ENCODE peak calls at places on chromosomes 3 and 15, in seven cellular contexts. Z is psoas muscle; J is IMR-90; K is sigmoid colon; R is CD4-positive, alpha-beta T cell; H is ovary; C is brain microvascular endothelial cell. A is an unnamed sample.

GRCh38 chr3:12574656-12575055 is 17.8 kb downstream of the MKRN2 start:
- DNase-seq in Z (no peak), J (no peak), K (no peak), R (no peak), H (no peak), C (no peak), A (no peak)

GRCh38 chr3:156323466-156323865 is 203.1 kb downstream of the KCNAB1 start:
- DNase-seq in Z (no peak), J (no peak), K (no peak), R (no peak), H (no peak), C (no peak), A (no peak)

GRCh38 chr3:192869131-192870027 is 48.3 kb downstream of the MB21D2 start:
- DNase-seq in Z (peak), J (peak), K (peak), R (no peak), H (no peak), C (peak), A (peak)

GRCh38 chr3:174147798-174148197 is 711.3 kb upstream of the NAALADL2 start:
- DNase-seq in Z (no peak), J (no peak), K (no peak), R (no peak), H (no peak), C (no peak), A (no peak)

GRCh38 chr3:171297951-171298350 is 162.3 kb downstream of the TNIK start:
- DNase-seq in Z (no peak), J (no peak), K (no peak), R (no peak), H (no peak), C (no peak), A (no peak)

GRCh38 chr15:67880651-67881182 is 40.9 kb upstream of the RNU6-1 start:
- DNase-seq in Z (no peak), J (peak), K (no peak), R (no peak), H (no peak), C (no peak), A (no peak)

GRCh38 chr3:133490468-133491351 is 82.8 kb upstream of the CDV3 start:
- DNase-seq in Z (no peak), J (no peak), K (no peak), R (peak), H (no peak), C (no peak), A (no peak)

GRCh38 chr3:16300881-16301359 is 35.9 kb downstream of the OXNAD1 start:
- DNase-seq in Z (no peak), J (no peak), K (no peak), R (peak), H (no peak), C (no peak), A (no peak)

GRCh38 chr15:71529353-71529752 is 281.0 kb upstream of the NR2E3 start:
- DNase-seq in Z (no peak), J (no peak), K (no peak), R (no peak), H (no peak), C (no peak), A (no peak)

GRCh38 chr3:50523170-50523865 is 19.9 kb upstream of the CACNA2D2 start:
- DNase-seq in Z (no peak), J (no peak), K (no peak), R (no peak), H (no peak), C (no peak), A (no peak)

GRCh38 chr3:121493431-121493830 is 52.4 kb downstream of the POLQ start:
- DNase-seq in Z (no peak), J (peak), K (no peak), R (no peak), H (no peak), C (no peak), A (no peak)

GRCh38 chr15:74785716-74786032 is 3.8 kb downstream of the CSK start:
- DNase-seq in Z (no peak), J (no peak), K (peak), R (peak), H (no peak), C (no peak), A (no peak)
- H3K27ac ChIP-seq in Z (peak), J (no peak), K (no peak), R (peak), H (no peak), C (no peak), A (peak)

GRCh38 chr3:36814776-36815175 is 50.4 kb upstream of the DCLK3 start:
- DNase-seq in Z (no peak), J (no peak), K (no peak), R (no peak), H (no peak), C (no peak), A (no peak)
- TF ChIP-seq CTCF in Z (no peak), J (peak), K (no peak), R (no peak), H (no peak), C (peak), A (no peak)

DNA sequence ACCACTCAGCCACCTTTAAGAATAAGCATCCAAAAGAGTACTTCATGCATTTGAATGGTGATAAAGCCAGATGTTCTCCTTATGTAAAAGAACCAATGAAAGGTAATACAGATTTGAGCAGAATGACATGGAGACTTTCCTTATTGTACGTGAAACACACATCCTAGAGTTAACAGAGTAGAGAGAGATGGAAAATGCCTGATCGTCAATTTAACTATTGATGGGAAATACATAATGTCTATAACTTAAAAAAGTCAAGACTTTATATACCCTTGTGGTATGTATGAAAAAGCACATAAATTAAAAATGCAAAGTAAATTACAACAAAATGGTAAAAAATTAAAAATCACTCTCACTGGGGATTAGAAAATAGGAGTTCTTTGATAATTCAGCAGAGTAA is 31.7 kb upstream of the PLSCR5 start:
- DNase-seq in Z (no peak), J (no peak), K (no peak), R (no peak), H (no peak), C (no peak), A (no peak)
- H3K27ac ChIP-seq in Z (no peak), J (no peak), K (no peak), R (no peak), H (no peak), C (no peak), A (no peak)

DNA sequence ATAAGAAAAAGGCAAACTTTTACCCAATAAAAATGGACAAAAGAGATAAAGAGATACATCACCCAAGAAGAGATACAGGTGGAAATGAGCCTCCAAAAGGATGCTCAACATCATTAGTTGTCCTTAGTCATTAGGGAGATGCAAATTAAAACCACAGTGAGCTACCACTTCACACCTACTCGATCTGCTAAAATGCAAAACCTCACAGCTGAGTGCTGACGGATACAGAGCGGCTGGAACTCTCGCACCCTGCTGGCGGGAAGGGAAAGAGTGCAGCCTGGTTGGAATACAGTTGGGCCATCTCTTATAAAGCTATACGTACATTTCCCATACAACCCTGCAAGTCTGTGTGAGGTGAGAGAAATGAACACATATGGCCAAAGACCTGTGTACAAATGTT is 78.5 kb upstream of the PRR20G start:
- DNase-seq in Z (no peak), J (no peak), K (no peak), R (no peak), H (no peak), C (no peak), A (no peak)
- TF ChIP-seq CTCF in Z (no peak), J (peak), K (no peak), R (no peak), H (no peak), C (peak), A (no peak)

DNA sequence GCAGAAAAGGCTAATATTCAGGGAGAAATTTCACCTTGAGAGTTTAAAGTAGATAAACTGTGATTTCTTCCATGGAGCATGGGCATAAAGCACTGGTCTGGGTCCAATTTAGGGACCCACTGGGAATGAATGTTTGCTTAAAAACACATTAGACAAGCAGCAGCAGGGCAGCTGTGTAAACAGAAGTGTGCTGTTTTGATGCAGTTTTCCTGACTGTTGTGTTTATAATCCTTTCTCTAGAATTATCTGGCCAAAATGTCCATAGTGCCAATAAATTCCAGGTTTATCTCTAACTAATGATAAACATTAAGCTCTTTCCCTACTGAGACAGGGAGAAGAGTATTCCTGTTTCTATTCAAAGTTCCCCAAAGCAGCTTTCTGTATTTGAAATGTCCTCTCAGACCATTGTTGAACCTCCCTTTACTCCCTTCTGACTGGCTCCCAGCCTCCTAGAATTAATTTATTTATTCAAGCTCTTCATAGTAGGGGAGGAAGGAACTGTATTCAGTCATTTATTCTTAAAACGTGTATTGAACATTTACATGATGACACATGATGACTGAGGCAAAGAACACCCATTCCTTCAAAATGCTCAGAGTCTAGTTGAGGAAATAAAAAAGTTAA is 7.0 kb upstream of the TM4SF18 start:
- DNase-seq in Z (no peak), J (peak), K (no peak), R (no peak), H (no peak), C (no peak), A (no peak)
- H3K27ac ChIP-seq in Z (peak), J (peak), K (peak), R (no peak), H (peak), C (peak), A (peak)

GRCh38 chr3:197524128-197524527 is 31.6 kb downstream of the BDH1 start:
- DNase-seq in Z (no peak), J (no peak), K (no peak), R (no peak), H (no peak), C (no peak), A (no peak)

GRCh38 chr3:197528190-197528589 is 27.6 kb downstream of the BDH1 start:
- DNase-seq in Z (no peak), J (no peak), K (no peak), R (no peak), H (no peak), C (no peak), A (no peak)

GRCh38 chr3:197523551-197523950 is 32.2 kb downstream of the BDH1 start:
- DNase-seq in Z (no peak), J (no peak), K (no peak), R (no peak), H (no peak), C (no peak), A (no peak)

GRCh38 chr3:197527569-197527968 is 28.2 kb downstream of the BDH1 start:
- DNase-seq in Z (no peak), J (no peak), K (no peak), R (no peak), H (no peak), C (no peak), A (no peak)

DNA sequence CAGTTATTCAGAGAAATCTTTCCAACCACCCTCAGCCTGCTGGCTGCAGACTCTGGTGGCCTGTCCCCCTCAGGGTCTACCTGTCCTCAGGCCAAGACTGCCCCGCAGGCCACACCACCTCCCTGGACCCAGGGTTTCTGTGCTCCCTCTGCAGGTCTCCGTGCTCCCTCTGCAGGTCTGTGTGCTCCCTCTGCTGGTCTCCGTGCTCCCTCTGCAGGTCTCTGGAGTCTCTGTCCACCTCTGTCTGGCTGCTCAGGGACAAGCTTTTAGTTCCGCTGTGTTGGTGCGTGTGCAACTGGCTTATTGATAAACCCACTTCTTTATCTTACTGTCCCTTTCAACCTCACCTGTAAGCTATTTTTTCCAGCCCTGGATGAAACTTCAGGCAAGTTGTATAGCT is 30.1 kb downstream of the BDH1 start:
- DNase-seq in Z (no peak), J (peak), K (no peak), R (no peak), H (no peak), C (peak), A (no peak)
- TF ChIP-seq CTCF in Z (no peak), J (peak), K (no peak), R (no peak), H (no peak), C (peak), A (no peak)

GRCh38 chr3:101303836-101304235 is 16.5 kb downstream of the IMPG2 start:
- DNase-seq in Z (no peak), J (no peak), K (no peak), R (no peak), H (no peak), C (no peak), A (no peak)

GRCh38 chr3:101300073-101300472 is 20.3 kb downstream of the IMPG2 start:
- DNase-seq in Z (no peak), J (no peak), K (peak), R (no peak), H (no peak), C (no peak), A (no peak)

GRCh38 chr3:101303089-101303731 is 17.2 kb downstream of the IMPG2 start:
- DNase-seq in Z (no peak), J (peak), K (no peak), R (no peak), H (no peak), C (no peak), A (no peak)
- H3K27ac ChIP-seq in Z (no peak), J (peak), K (no peak), R (no peak), H (no peak), C (no peak), A (no peak)

DNA sequence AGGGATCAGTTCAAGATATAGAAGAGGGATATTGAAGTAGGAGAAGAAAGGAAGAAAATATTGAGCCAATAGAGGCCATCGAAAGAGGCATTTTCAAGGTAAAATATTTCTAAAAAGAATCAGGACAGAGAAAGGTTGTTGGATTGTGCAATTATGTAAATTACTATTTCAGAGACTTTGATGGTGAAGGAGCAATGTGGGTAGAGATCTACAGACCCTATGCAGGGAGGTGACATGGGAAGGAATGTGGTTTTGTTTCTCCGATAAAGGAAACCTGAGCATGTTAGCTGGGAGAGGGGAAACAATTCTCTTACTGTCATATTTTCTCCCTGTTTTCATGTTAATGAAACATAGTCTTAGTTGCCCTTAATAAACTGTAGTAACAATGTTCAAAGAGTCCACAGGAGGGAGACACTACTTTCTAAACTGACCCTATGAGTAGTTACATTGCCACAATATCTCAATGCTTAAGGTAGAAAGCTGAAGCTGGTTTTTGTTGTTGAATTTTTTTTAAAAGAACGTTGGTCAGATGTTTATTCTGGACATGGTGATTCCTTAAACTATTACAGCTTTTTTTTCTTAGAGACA is 133.3 kb downstream of the GRM7 start:
- DNase-seq in Z (no peak), J (no peak), K (no peak), R (no peak), H (no peak), C (no peak), A (no peak)
- TF ChIP-seq CTCF in Z (no peak), J (no peak), K (no peak), R (no peak), H (no peak), C (no peak), A (no peak)

DNA sequence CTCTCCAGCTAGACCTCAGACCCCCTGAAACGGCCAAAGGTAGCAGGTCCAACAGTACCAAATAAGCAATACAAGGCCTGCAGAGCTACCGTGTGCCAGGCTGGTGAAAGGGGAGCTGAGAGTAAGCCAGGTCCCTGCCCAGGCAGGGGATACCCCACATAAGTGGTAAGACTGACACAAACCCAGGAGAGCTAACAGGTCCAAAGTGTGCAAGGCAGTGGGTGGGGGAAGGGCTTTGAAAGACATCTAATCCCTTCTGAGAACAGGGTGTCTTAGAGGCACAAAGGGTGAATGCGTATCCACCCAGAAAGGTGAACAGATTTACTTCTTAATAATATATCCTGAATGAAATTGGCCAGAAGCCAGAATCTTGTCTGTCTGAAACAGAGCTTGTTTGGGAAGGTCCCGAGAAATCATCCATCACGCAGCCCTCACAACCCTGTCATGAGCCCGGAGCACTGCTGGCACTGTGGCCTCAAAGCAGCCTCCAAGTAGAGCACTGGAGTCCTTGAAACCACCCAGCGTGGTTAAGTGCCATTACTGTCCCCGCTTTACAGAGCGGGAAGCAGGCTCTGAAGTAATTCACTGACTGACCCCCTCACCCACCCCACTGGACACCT is 1.5 kb downstream of the TKT start:
- DNase-seq in Z (no peak), J (no peak), K (no peak), R (no peak), H (no peak), C (no peak), A (no peak)
- H3K27ac ChIP-seq in Z (peak), J (peak), K (peak), R (no peak), H (peak), C (peak), A (peak)